ENCODE peak calls at places on chromosomes 1 and 21, in ten cellular contexts. One of them, this sample, is unnamed.
A peak's percentile ranks its signal among the peaks of the same experiment; 100 is the strongest.

GRCh38 chr1:182707116-182707515 is 22.7 kb upstream of the RGS8 start:
- DNase-seq in neuronal stem cell: no peak
- DNase-seq in uterus: no peak
- DNase-seq in GM23248: no peak
- DNase-seq in GM12878: no peak
- DNase-seq in endodermal cell: no peak
- DNase-seq in aorta: peak; percentile 73
- DNase-seq in effector memory CD4-positive, alpha-beta T cell: no peak
- DNase-seq in H1: no peak
- DNase-seq in stomach: peak; percentile 78
- DNase-seq in this sample: no peak

GRCh38 chr1:1230656-1231399 is 973 bp downstream of the SDF4 start:
- DNase-seq in neuronal stem cell: no peak
- DNase-seq in uterus: no peak
- DNase-seq in GM23248: peak; percentile 90
- DNase-seq in GM12878: no peak
- DNase-seq in endodermal cell: no peak
- DNase-seq in aorta: no peak
- DNase-seq in effector memory CD4-positive, alpha-beta T cell: no peak
- DNase-seq in H1: no peak
- DNase-seq in stomach: no peak
- DNase-seq in this sample: no peak

GRCh38 chr1:65483993-65484754 is 63.7 kb downstream of the LEPR start:
- DNase-seq in neuronal stem cell: no peak
- DNase-seq in uterus: no peak
- DNase-seq in GM23248: no peak
- DNase-seq in GM12878: no peak
- DNase-seq in endodermal cell: no peak
- DNase-seq in aorta: no peak
- DNase-seq in effector memory CD4-positive, alpha-beta T cell: no peak
- DNase-seq in H1: no peak
- DNase-seq in stomach: peak; percentile 51
- DNase-seq in this sample: no peak

GRCh38 chr1:27789511-27790154 is 16.6 kb downstream of the STX12 start:
- DNase-seq in neuronal stem cell: no peak
- DNase-seq in uterus: peak; percentile 59
- DNase-seq in GM23248: peak; percentile 62
- DNase-seq in GM12878: no peak
- DNase-seq in endodermal cell: no peak
- DNase-seq in aorta: no peak
- DNase-seq in effector memory CD4-positive, alpha-beta T cell: no peak
- DNase-seq in H1: no peak
- DNase-seq in stomach: peak; percentile 59
- DNase-seq in this sample: peak; percentile 47

GRCh38 chr1:172447641-172448040 is 3.8 kb upstream of the PIGC start:
- DNase-seq in neuronal stem cell: no peak
- DNase-seq in uterus: no peak
- DNase-seq in GM23248: no peak
- DNase-seq in GM12878: no peak
- DNase-seq in endodermal cell: no peak
- DNase-seq in aorta: no peak
- DNase-seq in effector memory CD4-positive, alpha-beta T cell: no peak
- DNase-seq in H1: no peak
- DNase-seq in stomach: no peak
- DNase-seq in this sample: no peak

GRCh38 chr1:23910553-23911246 is 2.5 kb downstream of the CNR2 start:
- DNase-seq in neuronal stem cell: no peak
- DNase-seq in uterus: no peak
- DNase-seq in GM23248: no peak
- DNase-seq in GM12878: peak; percentile 86
- DNase-seq in endodermal cell: no peak
- DNase-seq in aorta: no peak
- DNase-seq in effector memory CD4-positive, alpha-beta T cell: no peak
- DNase-seq in H1: no peak
- DNase-seq in stomach: no peak
- DNase-seq in this sample: peak; percentile 34

GRCh38 chr1:168179411-168180147 is 817 bp downstream of the TIPRL start:
- DNase-seq in neuronal stem cell: no peak
- DNase-seq in uterus: no peak
- DNase-seq in GM23248: peak; percentile 58
- DNase-seq in GM12878: no peak
- DNase-seq in endodermal cell: peak; percentile 47
- DNase-seq in aorta: no peak
- DNase-seq in effector memory CD4-positive, alpha-beta T cell: no peak
- DNase-seq in H1: no peak
- DNase-seq in stomach: no peak
- DNase-seq in this sample: no peak

GRCh38 chr1:66452982-66453381 is 81.0 kb upstream of the SGIP1 start:
- DNase-seq in neuronal stem cell: no peak
- DNase-seq in uterus: no peak
- DNase-seq in GM23248: no peak
- DNase-seq in GM12878: no peak
- DNase-seq in endodermal cell: no peak
- DNase-seq in aorta: no peak
- DNase-seq in effector memory CD4-positive, alpha-beta T cell: no peak
- DNase-seq in H1: no peak
- DNase-seq in stomach: no peak
- DNase-seq in this sample: no peak

GRCh38 chr1:6262570-6263420 is 1.9 kb upstream of the GPR153 start:
- DNase-seq in neuronal stem cell: no peak
- DNase-seq in uterus: peak; percentile 51
- DNase-seq in GM23248: peak; percentile 63
- DNase-seq in GM12878: no peak
- DNase-seq in endodermal cell: no peak
- DNase-seq in aorta: no peak
- DNase-seq in effector memory CD4-positive, alpha-beta T cell: no peak
- DNase-seq in H1: no peak
- DNase-seq in stomach: no peak
- DNase-seq in this sample: no peak

GRCh38 chr21:34642211-34643075 is 26.4 kb upstream of the CLIC6 start:
- DNase-seq in neuronal stem cell: no peak
- DNase-seq in uterus: no peak
- DNase-seq in GM23248: peak; percentile 33
- DNase-seq in GM12878: peak; percentile 87
- DNase-seq in endodermal cell: no peak
- DNase-seq in aorta: no peak
- DNase-seq in effector memory CD4-positive, alpha-beta T cell: no peak
- DNase-seq in H1: no peak
- DNase-seq in stomach: no peak
- DNase-seq in this sample: no peak

GRCh38 chr21:7951854-7952519 is 2569.4 kb upstream of the TPTE start:
- DNase-seq in neuronal stem cell: no peak
- DNase-seq in uterus: no peak
- DNase-seq in GM23248: no peak
- DNase-seq in GM12878: no peak
- DNase-seq in endodermal cell: no peak
- DNase-seq in aorta: no peak
- DNase-seq in effector memory CD4-positive, alpha-beta T cell: no peak
- DNase-seq in H1: no peak
- DNase-seq in stomach: no peak
- DNase-seq in this sample: no peak

GRCh38 chr21:7953058-7953457 is 2568.3 kb upstream of the TPTE start:
- DNase-seq in neuronal stem cell: no peak
- DNase-seq in uterus: no peak
- DNase-seq in GM23248: no peak
- DNase-seq in GM12878: no peak
- DNase-seq in endodermal cell: no peak
- DNase-seq in aorta: no peak
- DNase-seq in effector memory CD4-positive, alpha-beta T cell: no peak
- DNase-seq in H1: no peak
- DNase-seq in stomach: no peak
- DNase-seq in this sample: no peak

GRCh38 chr21:7952648-7953047 is 2568.7 kb upstream of the TPTE start:
- DNase-seq in neuronal stem cell: no peak
- DNase-seq in uterus: no peak
- DNase-seq in GM23248: no peak
- DNase-seq in GM12878: no peak
- DNase-seq in endodermal cell: no peak
- DNase-seq in aorta: no peak
- DNase-seq in effector memory CD4-positive, alpha-beta T cell: no peak
- DNase-seq in H1: no peak
- DNase-seq in stomach: no peak
- DNase-seq in this sample: no peak

GRCh38 chr21:7947422-7947821 is 2574.0 kb upstream of the TPTE start:
- DNase-seq in neuronal stem cell: no peak
- DNase-seq in uterus: no peak
- DNase-seq in GM23248: no peak
- DNase-seq in GM12878: no peak
- DNase-seq in endodermal cell: no peak
- DNase-seq in aorta: no peak
- DNase-seq in effector memory CD4-positive, alpha-beta T cell: no peak
- DNase-seq in H1: no peak
- DNase-seq in stomach: no peak
- DNase-seq in this sample: no peak
- H3K9me3 ChIP-seq in neuronal stem cell: peaks cover 51% of the 10 kb centered on the region
- H3K9me3 ChIP-seq in uterus: no peaks in the 10 kb centered on the region
- H3K9me3 ChIP-seq in GM23248: peaks cover 36% of the 10 kb centered on the region
- H3K9me3 ChIP-seq in GM12878: peaks cover 7% of the 10 kb centered on the region
- H3K9me3 ChIP-seq in endodermal cell: no peaks in the 10 kb centered on the region
- H3K9me3 ChIP-seq in aorta: peaks cover 36% of the 10 kb centered on the region
- H3K9me3 ChIP-seq in effector memory CD4-positive, alpha-beta T cell: peaks cover 79% of the 10 kb centered on the region
- H3K9me3 ChIP-seq in H1: peaks cover 98% of the 10 kb centered on the region
- H3K9me3 ChIP-seq in stomach: peaks cover 100% of the 10 kb centered on the region
- H3K9me3 ChIP-seq in this sample: peaks cover 73% of the 10 kb centered on the region

DNA sequence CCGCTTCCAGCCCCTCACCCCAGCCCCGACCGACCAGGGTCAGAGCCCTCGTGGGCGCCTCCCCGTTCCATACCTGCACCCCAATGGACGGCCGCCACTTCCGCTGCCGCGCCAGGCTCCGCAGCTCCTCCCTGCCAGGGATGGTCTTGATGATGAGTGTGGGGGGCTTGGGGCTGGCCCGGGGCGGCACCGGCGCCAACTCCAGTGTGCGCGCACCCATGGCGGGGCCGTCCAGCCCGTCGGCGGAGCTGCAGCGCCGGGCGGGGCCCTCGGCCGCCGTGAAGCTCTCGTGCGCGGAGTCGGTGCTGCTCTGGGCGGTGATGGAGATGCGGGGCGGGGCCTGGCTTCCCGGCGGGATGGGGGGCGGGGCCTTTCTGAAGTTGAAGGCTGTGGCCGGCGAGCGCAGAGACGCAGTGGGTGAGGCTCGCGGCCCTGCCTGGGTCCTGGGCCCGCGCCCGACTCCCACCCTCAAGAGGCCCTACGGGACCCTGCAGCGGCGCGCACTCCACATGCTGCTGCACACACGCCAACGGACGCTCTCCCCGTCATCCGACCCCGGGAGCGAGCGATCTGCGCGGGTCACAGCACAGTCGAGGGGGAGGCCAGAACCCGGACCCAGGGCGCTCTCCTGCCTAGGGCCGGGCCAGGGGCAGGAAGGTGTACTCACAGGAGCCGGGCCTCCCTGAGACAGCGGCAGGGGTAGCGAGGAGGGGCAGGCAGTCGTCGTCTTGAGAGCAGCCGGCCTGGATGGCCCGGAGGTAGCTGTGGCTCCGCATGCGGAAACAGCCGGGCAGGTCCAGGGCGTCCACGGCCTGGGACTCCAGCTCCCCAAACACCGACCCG is 26.1 kb upstream of the SMIM12 start:
- DNase-seq in neuronal stem cell: peak; percentile 43
- DNase-seq in uterus: no peak
- DNase-seq in GM23248: peak; percentile 61
- DNase-seq in GM12878: no peak
- DNase-seq in endodermal cell: peak; percentile 94
- DNase-seq in aorta: peak; percentile 85
- DNase-seq in effector memory CD4-positive, alpha-beta T cell: no peak
- DNase-seq in H1: peak; percentile 95
- DNase-seq in stomach: peak; percentile 57
- DNase-seq in this sample: no peak
- H3K4me3 ChIP-seq in neuronal stem cell: peak overlapping the region; percentile 30
- H3K4me3 ChIP-seq in uterus: peak overlapping the region; percentile 22
- H3K4me3 ChIP-seq in GM23248: peak overlapping the region; percentile 46
- H3K4me3 ChIP-seq in GM12878: no peak overlapping the region
- H3K4me3 ChIP-seq in endodermal cell: peak overlapping the region; percentile 58
- H3K4me3 ChIP-seq in aorta: no peak overlapping the region
- H3K4me3 ChIP-seq in effector memory CD4-positive, alpha-beta T cell: peak overlapping the region; percentile 49
- H3K4me3 ChIP-seq in H1: peak overlapping the region; percentile 74
- H3K4me3 ChIP-seq in stomach: peak overlapping the region; percentile 34
- H3K4me3 ChIP-seq in this sample: no peak overlapping the region

DNA sequence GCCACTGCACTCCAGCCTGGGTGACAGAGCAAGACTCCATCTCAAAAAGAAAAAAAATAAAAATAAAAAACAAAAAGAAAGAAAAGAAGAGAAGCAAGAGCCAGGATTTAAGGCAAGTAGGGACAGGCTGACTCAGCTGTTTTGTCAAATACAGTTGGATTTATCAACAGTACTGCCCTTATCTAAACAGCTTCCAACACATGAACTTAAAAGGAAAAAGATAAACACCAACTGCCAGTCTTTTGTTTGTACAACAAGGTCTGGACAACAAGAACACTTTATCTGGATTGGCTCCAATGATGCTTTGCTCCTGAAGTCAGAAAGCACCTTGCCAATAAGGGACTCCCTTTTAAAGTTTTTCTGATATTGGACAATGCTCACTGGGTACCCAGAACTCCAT is 886.0 kb downstream of the ADGRL2 start:
- DNase-seq in neuronal stem cell: no peak
- DNase-seq in uterus: no peak
- DNase-seq in GM23248: no peak
- DNase-seq in GM12878: no peak
- DNase-seq in endodermal cell: no peak
- DNase-seq in aorta: no peak
- DNase-seq in effector memory CD4-positive, alpha-beta T cell: no peak
- DNase-seq in H1: no peak
- DNase-seq in stomach: no peak
- DNase-seq in this sample: no peak
- H3K9me3 ChIP-seq in neuronal stem cell: peaks cover 7% of the 10 kb centered on the region
- H3K9me3 ChIP-seq in uterus: no peaks in the 10 kb centered on the region
- H3K9me3 ChIP-seq in GM23248: no peaks in the 10 kb centered on the region
- H3K9me3 ChIP-seq in GM12878: no peaks in the 10 kb centered on the region
- H3K9me3 ChIP-seq in endodermal cell: peaks cover 22% of the 10 kb centered on the region
- H3K9me3 ChIP-seq in aorta: peaks cover 4% of the 10 kb centered on the region
- H3K9me3 ChIP-seq in effector memory CD4-positive, alpha-beta T cell: peaks cover 4% of the 10 kb centered on the region
- H3K9me3 ChIP-seq in H1: no peaks in the 10 kb centered on the region
- H3K9me3 ChIP-seq in stomach: peaks cover 8% of the 10 kb centered on the region
- H3K9me3 ChIP-seq in this sample: peaks cover 5% of the 10 kb centered on the region

GRCh38 chr1:89070509-89070908 is 5.5 kb upstream of the GBP1 start:
- DNase-seq in neuronal stem cell: no peak
- DNase-seq in uterus: no peak
- DNase-seq in GM23248: peak; percentile 17
- DNase-seq in GM12878: no peak
- DNase-seq in endodermal cell: no peak
- DNase-seq in aorta: no peak
- DNase-seq in effector memory CD4-positive, alpha-beta T cell: no peak
- DNase-seq in H1: no peak
- DNase-seq in stomach: no peak
- DNase-seq in this sample: no peak
- H3K4me3 ChIP-seq in neuronal stem cell: no peak overlapping the region
- H3K4me3 ChIP-seq in uterus: peak overlapping the region; percentile 31
- H3K4me3 ChIP-seq in GM23248: peak overlapping the region; percentile 71
- H3K4me3 ChIP-seq in GM12878: no peak overlapping the region
- H3K4me3 ChIP-seq in endodermal cell: no peak overlapping the region
- H3K4me3 ChIP-seq in aorta: no peak overlapping the region
- H3K4me3 ChIP-seq in effector memory CD4-positive, alpha-beta T cell: peak overlapping the region; percentile 47
- H3K4me3 ChIP-seq in H1: no peak overlapping the region
- H3K4me3 ChIP-seq in stomach: peak overlapping the region; percentile 21
- H3K4me3 ChIP-seq in this sample: no peak overlapping the region

GRCh38 chr21:27126140-27126539 is 159.3 kb upstream of the ADAMTS5 start:
- DNase-seq in neuronal stem cell: no peak
- DNase-seq in uterus: no peak
- DNase-seq in GM23248: no peak
- DNase-seq in GM12878: no peak
- DNase-seq in endodermal cell: no peak
- DNase-seq in aorta: no peak
- DNase-seq in effector memory CD4-positive, alpha-beta T cell: no peak
- DNase-seq in H1: no peak
- DNase-seq in stomach: no peak
- DNase-seq in this sample: no peak
- H3K9me3 ChIP-seq in neuronal stem cell: no peaks in the 10 kb centered on the region
- H3K9me3 ChIP-seq in uterus: no peaks in the 10 kb centered on the region
- H3K9me3 ChIP-seq in GM23248: no peaks in the 10 kb centered on the region
- H3K9me3 ChIP-seq in GM12878: no peaks in the 10 kb centered on the region
- H3K9me3 ChIP-seq in endodermal cell: no peaks in the 10 kb centered on the region
- H3K9me3 ChIP-seq in aorta: no peaks in the 10 kb centered on the region
- H3K9me3 ChIP-seq in effector memory CD4-positive, alpha-beta T cell: no peaks in the 10 kb centered on the region
- H3K9me3 ChIP-seq in H1: no peaks in the 10 kb centered on the region
- H3K9me3 ChIP-seq in stomach: no peaks in the 10 kb centered on the region
- H3K9me3 ChIP-seq in this sample: no peaks in the 10 kb centered on the region